ENCODE peak calls at places on chromosomes 13 and 19, in five cellular contexts. One of them, this sample, is unnamed.

GRCh38 chr13:33940898-33941297 is 122.9 kb downstream of the RFC3 start:
- DNase-seq in esophagus squamous epithelium: no peak
- DNase-seq in IMR-90: peak; percentile 4
- DNase-seq in transverse colon: no peak
- DNase-seq in HCT116: no peak
- DNase-seq in this sample: peak; percentile 39

GRCh38 chr13:32209670-32210069 is 105.5 kb downstream of the ZAR1L start:
- DNase-seq in esophagus squamous epithelium: no peak
- DNase-seq in IMR-90: peak; percentile 36
- DNase-seq in HCT116: no peak
- DNase-seq in transverse colon: no peak
- DNase-seq in this sample: no peak

GRCh38 chr13:75617230-75617629 is 18.9 kb upstream of the LMO7 start:
- DNase-seq in esophagus squamous epithelium: no peak
- DNase-seq in IMR-90: no peak
- DNase-seq in transverse colon: no peak
- DNase-seq in HCT116: no peak
- DNase-seq in this sample: no peak

GRCh38 chr19:9054768-9055167 is 32.1 kb upstream of the OR1M1 start:
- DNase-seq in HCT116: no peak
- DNase-seq in esophagus squamous epithelium: no peak
- DNase-seq in transverse colon: no peak
- DNase-seq in IMR-90: no peak
- DNase-seq in this sample: peak; percentile 17

GRCh38 chr13:40506592-40507446 is 159.6 kb downstream of the FOXO1 start:
- DNase-seq in IMR-90: no peak
- DNase-seq in esophagus squamous epithelium: no peak
- DNase-seq in transverse colon: no peak
- DNase-seq in HCT116: no peak
- DNase-seq in this sample: no peak

GRCh38 chr13:20828540-20829364 is 55.0 kb upstream of the EEF1AKMT1 start:
- DNase-seq in HCT116: peak; percentile 26
- DNase-seq in esophagus squamous epithelium: no peak
- DNase-seq in transverse colon: peak; percentile 12
- DNase-seq in IMR-90: peak; percentile 64
- DNase-seq in this sample: no peak

GRCh38 chr13:67515895-67516294 is 285.8 kb upstream of the PCDH9 start:
- DNase-seq in HCT116: no peak
- DNase-seq in transverse colon: no peak
- DNase-seq in IMR-90: peak; percentile 75
- DNase-seq in esophagus squamous epithelium: no peak
- DNase-seq in this sample: no peak

GRCh38 chr19:29315566-29315965 is 102.6 kb upstream of the UQCRFS1 start:
- DNase-seq in esophagus squamous epithelium: no peak
- DNase-seq in transverse colon: no peak
- DNase-seq in IMR-90: no peak
- DNase-seq in HCT116: no peak
- DNase-seq in this sample: no peak

GRCh38 chr19:1745589-1746031 is 7.7 kb upstream of the ONECUT3 start:
- DNase-seq in transverse colon: no peak
- DNase-seq in esophagus squamous epithelium: no peak
- DNase-seq in IMR-90: no peak
- DNase-seq in HCT116: peak; percentile 59
- DNase-seq in this sample: no peak

GRCh38 chr13:93361703-93362102 is 135.1 kb downstream of the GPC6 start:
- DNase-seq in transverse colon: no peak
- DNase-seq in IMR-90: peak; percentile 21
- DNase-seq in esophagus squamous epithelium: no peak
- DNase-seq in HCT116: no peak
- DNase-seq in this sample: no peak

GRCh38 chr19:56097776-56098175 is 23.3 kb downstream of the ZNF787 start:
- DNase-seq in esophagus squamous epithelium: no peak
- DNase-seq in HCT116: no peak
- DNase-seq in transverse colon: no peak
- DNase-seq in IMR-90: no peak
- DNase-seq in this sample: no peak

GRCh38 chr13:50713849-50714248 is 129.6 kb downstream of the DLEU7 start:
- DNase-seq in IMR-90: peak; percentile 59
- DNase-seq in HCT116: no peak
- DNase-seq in transverse colon: peak; percentile 8
- DNase-seq in esophagus squamous epithelium: no peak
- DNase-seq in this sample: no peak

GRCh38 chr19:53772943-53773342 is 51.2 kb downstream of the NLRP12 start:
- DNase-seq in esophagus squamous epithelium: no peak
- DNase-seq in transverse colon: peak; percentile 21
- DNase-seq in HCT116: peak; percentile 61
- DNase-seq in IMR-90: peak; percentile 47
- DNase-seq in this sample: no peak

GRCh38 chr19:12453495-12453894 is 12.7 kb upstream of the ZNF443 start:
- DNase-seq in esophagus squamous epithelium: no peak
- DNase-seq in HCT116: no peak
- DNase-seq in IMR-90: no peak
- DNase-seq in transverse colon: peak; percentile 54
- DNase-seq in this sample: no peak

GRCh38 chr13:113564331-113565023 is 20.1 kb upstream of the TFDP1 start:
- DNase-seq in transverse colon: peak; percentile 6
- DNase-seq in HCT116: no peak
- DNase-seq in esophagus squamous epithelium: no peak
- DNase-seq in IMR-90: no peak
- DNase-seq in this sample: peak; percentile 4

GRCh38 chr13:91894311-91894710 is 495.9 kb downstream of the GPC5 start:
- DNase-seq in esophagus squamous epithelium: no peak
- DNase-seq in IMR-90: no peak
- DNase-seq in transverse colon: no peak
- DNase-seq in HCT116: no peak
- DNase-seq in this sample: no peak

GRCh38 chr19:12052057-12052570 is 647 bp downstream of the ZNF878 start:
- DNase-seq in HCT116: no peak
- DNase-seq in transverse colon: no peak
- DNase-seq in IMR-90: peak; percentile 14
- DNase-seq in esophagus squamous epithelium: no peak
- DNase-seq in this sample: peak; percentile 48

GRCh38 chr13:23858586-23858985 is 30.6 kb downstream of the MIPEP start:
- DNase-seq in IMR-90: peak; percentile 43
- DNase-seq in HCT116: no peak
- DNase-seq in esophagus squamous epithelium: no peak
- DNase-seq in transverse colon: no peak
- DNase-seq in this sample: no peak

GRCh38 chr19:3163230-3163886 is 15.2 kb upstream of the S1PR4 start:
- DNase-seq in esophagus squamous epithelium: no peak
- DNase-seq in transverse colon: peak; percentile 56
- DNase-seq in HCT116: no peak
- DNase-seq in IMR-90: peak; percentile 43
- DNase-seq in this sample: no peak

GRCh38 chr13:19184176-19184575 is 2.6 kb upstream of the TUBA3C start:
- DNase-seq in esophagus squamous epithelium: no peak
- DNase-seq in HCT116: no peak
- DNase-seq in transverse colon: no peak
- DNase-seq in IMR-90: no peak
- DNase-seq in this sample: peak; percentile 14

GRCh38 chr13:49527123-49527522 is 31.4 kb downstream of the PHF11 start:
- DNase-seq in IMR-90: no peak
- DNase-seq in HCT116: no peak
- DNase-seq in transverse colon: no peak
- DNase-seq in esophagus squamous epithelium: no peak
- DNase-seq in this sample: no peak

GRCh38 chr13:71459708-71460107 is 407.3 kb downstream of the DACH1 start:
- DNase-seq in transverse colon: no peak
- DNase-seq in HCT116: no peak
- DNase-seq in esophagus squamous epithelium: no peak
- DNase-seq in IMR-90: no peak
- DNase-seq in this sample: no peak

GRCh38 chr13:113002206-113002821 is 33.3 kb downstream of the MCF2L start:
- DNase-seq in transverse colon: peak; percentile 32
- DNase-seq in HCT116: no peak
- DNase-seq in IMR-90: no peak
- DNase-seq in esophagus squamous epithelium: no peak
- DNase-seq in this sample: no peak

GRCh38 chr19:11088508-11089253 is 582 bp upstream of the LDLR start:
- DNase-seq in IMR-90: no peak
- DNase-seq in esophagus squamous epithelium: no peak
- DNase-seq in HCT116: no peak
- DNase-seq in transverse colon: no peak
- DNase-seq in this sample: no peak

GRCh38 chr19:17671906-17672305 is 16.2 kb downstream of the UNC13A start:
- DNase-seq in transverse colon: no peak
- DNase-seq in esophagus squamous epithelium: no peak
- DNase-seq in HCT116: peak; percentile 68
- DNase-seq in IMR-90: peak; percentile 37
- DNase-seq in this sample: no peak

GRCh38 chr19:51529301-51529700 is 2.2 kb downstream of the SIGLEC6 start:
- DNase-seq in transverse colon: no peak
- DNase-seq in esophagus squamous epithelium: no peak
- DNase-seq in IMR-90: no peak
- DNase-seq in HCT116: no peak
- DNase-seq in this sample: no peak

GRCh38 chr13:113148940-113149503 is 9.4 kb upstream of the PROZ start:
- DNase-seq in IMR-90: no peak
- DNase-seq in HCT116: no peak
- DNase-seq in esophagus squamous epithelium: no peak
- DNase-seq in transverse colon: no peak
- DNase-seq in this sample: no peak

GRCh38 chr19:19597809-19598306 is 20.6 kb downstream of the PBX4 start:
- DNase-seq in esophagus squamous epithelium: no peak
- DNase-seq in IMR-90: no peak
- DNase-seq in HCT116: no peak
- DNase-seq in transverse colon: no peak
- DNase-seq in this sample: no peak

GRCh38 chr13:20006206-20006605 is 47.7 kb downstream of the ZMYM2 start:
- DNase-seq in transverse colon: no peak
- DNase-seq in esophagus squamous epithelium: no peak
- DNase-seq in IMR-90: peak; percentile 81
- DNase-seq in HCT116: no peak
- DNase-seq in this sample: no peak

GRCh38 chr13:20993211-20993610 is 68.2 kb downstream of the LATS2 start:
- DNase-seq in esophagus squamous epithelium: no peak
- DNase-seq in transverse colon: no peak
- DNase-seq in IMR-90: no peak
- DNase-seq in HCT116: no peak
- DNase-seq in this sample: peak; percentile 67

GRCh38 chr13:23849670-23850069 is 39.5 kb downstream of the MIPEP start:
- DNase-seq in transverse colon: no peak
- DNase-seq in IMR-90: no peak
- DNase-seq in HCT116: no peak
- DNase-seq in esophagus squamous epithelium: no peak
- DNase-seq in this sample: no peak

GRCh38 chr13:36212789-36213188 is 1.6 kb downstream of the SOHLH2 start:
- DNase-seq in HCT116: no peak
- DNase-seq in esophagus squamous epithelium: no peak
- DNase-seq in transverse colon: no peak
- DNase-seq in IMR-90: no peak
- DNase-seq in this sample: no peak

GRCh38 chr19:5624741-5625140 is 1.9 kb downstream of the SAFB start:
- DNase-seq in IMR-90: no peak
- DNase-seq in HCT116: no peak
- DNase-seq in esophagus squamous epithelium: no peak
- DNase-seq in transverse colon: no peak
- DNase-seq in this sample: peak; percentile 64

GRCh38 chr13:45149964-45150363 is 29.7 kb downstream of the GTF2F2 start:
- DNase-seq in HCT116: no peak
- DNase-seq in esophagus squamous epithelium: no peak
- DNase-seq in IMR-90: peak; percentile 31
- DNase-seq in transverse colon: no peak
- DNase-seq in this sample: no peak
- TF ChIP-seq CTCF in HCT116: no peak
- TF ChIP-seq CTCF in esophagus squamous epithelium: no peak
- TF ChIP-seq CTCF in IMR-90: no peak
- TF ChIP-seq CTCF in transverse colon: no peak
- TF ChIP-seq CTCF in this sample: no peak

DNA sequence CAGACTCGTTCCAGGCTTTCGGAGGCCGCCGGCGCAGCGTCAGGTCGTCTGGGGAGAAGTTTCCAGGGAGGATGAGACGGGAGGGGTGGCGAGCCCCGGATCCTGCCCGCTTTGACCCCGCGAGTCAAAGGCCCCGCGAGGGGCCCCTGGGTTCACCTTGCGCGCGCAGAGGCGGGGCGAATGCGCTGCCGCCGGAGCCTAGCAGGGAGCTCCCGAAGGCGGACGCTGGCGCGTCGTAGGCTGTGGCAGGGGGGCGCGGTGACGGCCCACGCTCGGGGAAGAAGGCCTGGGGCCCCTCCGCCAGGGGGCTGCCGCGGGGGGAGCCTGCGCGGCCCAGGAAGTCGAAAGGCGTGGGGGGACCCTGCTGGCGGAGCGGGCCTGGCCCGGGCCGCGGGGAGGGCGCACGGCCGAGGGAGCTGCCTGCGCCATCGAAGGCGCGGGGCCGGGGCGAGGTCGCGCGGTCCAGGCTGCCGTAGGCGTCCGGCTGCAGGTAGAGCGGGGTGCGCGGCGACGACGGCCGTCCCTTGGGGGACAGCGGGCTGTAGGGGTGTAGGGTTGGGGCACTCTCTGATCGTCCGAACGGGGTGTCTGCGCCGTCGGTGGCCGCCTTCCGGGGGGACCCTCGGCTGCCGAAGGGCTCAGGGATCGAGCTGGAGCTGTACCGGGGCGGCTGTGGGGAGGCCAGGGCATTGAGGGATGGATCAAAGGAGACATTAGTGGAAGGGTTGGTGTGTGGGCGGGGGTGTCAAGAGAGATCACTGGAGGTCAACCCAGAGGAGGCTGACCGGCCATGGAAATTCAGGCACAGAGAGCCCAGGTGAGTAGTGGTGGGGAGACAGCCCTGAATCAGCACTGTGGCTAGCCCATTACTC is 8.2 kb downstream of the PPP1R13L start:
- DNase-seq in IMR-90: no peak
- DNase-seq in transverse colon: no peak
- DNase-seq in HCT116: no peak
- DNase-seq in esophagus squamous epithelium: no peak
- DNase-seq in this sample: no peak
- H3K4me3 ChIP-seq in IMR-90: no peak overlapping the region
- H3K4me3 ChIP-seq in transverse colon: no peak overlapping the region
- H3K4me3 ChIP-seq in HCT116: no peak overlapping the region
- H3K4me3 ChIP-seq in esophagus squamous epithelium: no peak overlapping the region
- H3K4me3 ChIP-seq in this sample: no peak overlapping the region

DNA sequence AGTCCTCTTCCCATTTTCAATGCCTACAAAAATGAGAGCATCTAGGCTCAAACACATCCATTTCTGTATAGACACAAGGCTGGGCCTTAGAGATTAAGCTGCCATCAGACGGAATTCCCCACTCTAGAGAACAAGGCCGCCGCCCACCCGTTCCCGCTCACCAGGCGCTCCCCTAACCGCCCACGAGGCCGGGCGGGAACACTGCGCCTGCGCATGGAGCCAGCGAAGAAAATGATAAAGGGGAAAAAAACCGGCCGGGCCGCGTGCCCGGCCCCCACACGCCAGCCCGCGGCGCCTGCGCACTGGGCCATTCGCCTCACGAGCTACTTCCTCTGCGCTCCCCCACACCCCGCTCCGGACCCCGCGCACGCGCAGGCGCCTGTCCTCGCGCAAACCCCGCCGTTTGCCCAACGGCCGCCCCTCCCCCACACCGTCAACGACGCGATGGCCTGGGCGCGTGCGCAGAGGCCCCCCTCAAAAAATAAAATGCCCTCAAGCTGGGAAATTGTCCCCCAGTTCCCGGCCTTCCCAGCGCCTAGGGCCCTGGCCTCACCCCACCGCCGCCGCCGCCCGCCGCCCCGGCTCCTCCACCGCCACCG is 540 bp downstream of the HNRNPL start:
- DNase-seq in esophagus squamous epithelium: peak; percentile 80
- DNase-seq in IMR-90: peak; percentile 92
- DNase-seq in transverse colon: peak; percentile 98
- DNase-seq in HCT116: peak; percentile 84
- DNase-seq in this sample: peak; percentile 99
- TF ChIP-seq POLR2A in esophagus squamous epithelium: peak; percentile 1
- TF ChIP-seq POLR2A in IMR-90: no peak
- TF ChIP-seq POLR2A in transverse colon: no peak
- TF ChIP-seq POLR2A in HCT116: peak; percentile 40
- TF ChIP-seq POLR2A in this sample: no peak

GRCh38 chr19:4597975-4598671 is 38.6 kb upstream of the SEMA6B start:
- DNase-seq in IMR-90: no peak
- DNase-seq in transverse colon: peak; percentile 40
- DNase-seq in HCT116: no peak
- DNase-seq in esophagus squamous epithelium: no peak
- DNase-seq in this sample: no peak
- TF ChIP-seq CTCF in IMR-90: no peak
- TF ChIP-seq CTCF in transverse colon: no peak
- TF ChIP-seq CTCF in HCT116: no peak
- TF ChIP-seq CTCF in esophagus squamous epithelium: no peak
- TF ChIP-seq CTCF in this sample: no peak